ENCODE peak calls at places on chromosomes 13 and 19, in four cellular contexts. R, P, O and T are unnamed samples.

GRCh38 chr19:41699968-41700323 is 8.5 kb upstream of the CEACAM5 start:
- DNase-seq in R (no peak), P (no peak), O (no peak), T (no peak)

GRCh38 chr19:39926170-39926755 is 8.2 kb downstream of the FCGBP start:
- DNase-seq in R (no peak), P (no peak), O (no peak), T (no peak)

GRCh38 chr19:50830266-50831025 is 2.9 kb downstream of the KLK15 start:
- DNase-seq in R (no peak), P (no peak), O (no peak), T (no peak)

GRCh38 chr13:83499286-83499685 is 383.0 kb downstream of the SLITRK1 start:
- DNase-seq in R (no peak), P (no peak), O (no peak), T (no peak)

GRCh38 chr13:66210677-66211076 is 1019.5 kb downstream of the PCDH9 start:
- DNase-seq in R (peak), P (no peak), O (peak), T (no peak)

GRCh38 chr13:33033361-33033812 is 17.2 kb downstream of the KL start:
- DNase-seq in R (no peak), P (no peak), O (no peak), T (peak)

GRCh38 chr19:16702123-16702522 is 17.5 kb upstream of the NWD1 start:
- DNase-seq in R (peak), P (no peak), O (no peak), T (no peak)

GRCh38 chr19:53818756-53819155 is 5.4 kb downstream of the NLRP12 start:
- DNase-seq in R (no peak), P (no peak), O (no peak), T (no peak)

GRCh38 chr13:26051231-26052135 is at the start of gene SHISA2:
- DNase-seq in R (peak), P (peak), O (no peak), T (peak)

GRCh38 chr13:57631607-57632275 is at the start of gene PCDH17:
- DNase-seq in R (peak), P (peak), O (no peak), T (no peak)

GRCh38 chr19:29467824-29468401 is 57.9 kb upstream of the VSTM2B start:
- DNase-seq in R (no peak), P (peak), O (peak), T (peak)

GRCh38 chr13:44293908-44294735 is 79.5 kb upstream of the SERP2 start:
- DNase-seq in R (peak), P (no peak), O (no peak), T (no peak)

GRCh38 chr19:31351212-31352193 is 2.3 kb upstream of the TSHZ3 start:
- DNase-seq in R (peak), P (no peak), O (no peak), T (peak)

GRCh38 chr13:34156841-34157365 is 339.0 kb downstream of the RFC3 start:
- DNase-seq in R (peak), P (no peak), O (peak), T (peak)

GRCh38 chr13:50410921-50411712 is 395.9 kb downstream of the KCNRG start:
- DNase-seq in R (peak), P (no peak), O (peak), T (no peak)

GRCh38 chr13:108226184-108226583 is 8.0 kb downstream of the ABHD13 start:
- DNase-seq in R (no peak), P (no peak), O (no peak), T (no peak)

GRCh38 chr13:113970810-113971470 is 2.9 kb downstream of the C13orf46 start:
- DNase-seq in R (peak), P (no peak), O (no peak), T (no peak)

GRCh38 chr13:91609353-91609752 is 210.9 kb downstream of the GPC5 start:
- DNase-seq in R (peak), P (no peak), O (no peak), T (no peak)

GRCh38 chr13:91813255-91813654 is 414.8 kb downstream of the GPC5 start:
- DNase-seq in R (no peak), P (no peak), O (no peak), T (no peak)

GRCh38 chr13:22014469-22014868 is 343.6 kb downstream of the FGF9 start:
- DNase-seq in R (no peak), P (no peak), O (no peak), T (no peak)

GRCh38 chr19:52600639-52601024 is 30.5 kb downstream of the ZNF701 start:
- DNase-seq in R (no peak), P (no peak), O (no peak), T (peak)

GRCh38 chr19:42471554-42472249 is 29.0 kb upstream of the CXCL17 start:
- DNase-seq in R (no peak), P (no peak), O (no peak), T (no peak)

GRCh38 chr13:76225815-76226489 is 589.8 kb downstream of the LMO7 start:
- DNase-seq in R (peak), P (no peak), O (no peak), T (no peak)

GRCh38 chr13:72970956-72971355 is 87.8 kb upstream of the KLF5 start:
- DNase-seq in R (peak), P (no peak), O (no peak), T (no peak)

GRCh38 chr19:50554212-50554611 is 14.0 kb downstream of the LRRC4B start:
- DNase-seq in R (no peak), P (no peak), O (no peak), T (no peak)

GRCh38 chr19:4971424-4971793 is 2.5 kb downstream of the KDM4B start:
- DNase-seq in R (no peak), P (peak), O (no peak), T (peak)

DNA sequence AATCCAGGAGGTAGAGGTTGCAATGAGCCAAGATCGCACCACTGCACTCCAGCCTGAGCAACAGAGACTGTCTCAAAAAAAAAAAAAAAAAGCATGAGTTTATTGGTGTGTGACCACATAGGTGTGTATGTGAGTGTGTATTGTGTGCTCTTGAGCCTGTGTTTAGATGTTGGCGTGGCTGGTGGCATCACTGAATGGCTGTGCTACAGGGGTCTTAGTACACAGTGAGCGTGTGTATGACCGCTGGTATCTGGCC is 2.5 kb downstream of the SLC1A5 start:
- DNase-seq in R (no peak), P (no peak), O (no peak), T (no peak)
- H3K27ac ChIP-seq in R (peak), P (peak), O (peak), T (peak)

DNA sequence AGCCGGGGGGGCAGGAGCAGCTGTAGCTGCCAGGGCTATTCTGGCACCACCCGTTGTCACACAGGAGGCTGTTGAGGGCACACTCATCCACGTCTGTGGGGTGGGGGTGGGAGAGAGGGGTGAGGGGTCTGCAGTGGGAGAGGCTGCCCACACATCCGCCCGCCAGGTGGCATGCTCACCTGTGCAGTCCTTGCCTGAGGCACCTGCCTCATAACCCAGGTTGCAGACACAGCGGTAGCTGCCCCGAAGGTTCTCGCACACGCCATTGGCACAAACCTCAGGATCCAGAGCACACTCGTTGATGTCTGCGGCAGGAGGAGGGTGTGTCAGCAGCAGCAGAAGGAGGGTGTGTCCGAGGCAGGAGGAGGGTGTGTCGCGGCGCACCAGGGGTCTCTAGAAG is 20.3 kb downstream of the FBN3 start:
- DNase-seq in R (no peak), P (no peak), O (no peak), T (no peak)
- H3K4me2 ChIP-seq in R (no peak), P (no peak), O (no peak), T (no peak)

DNA sequence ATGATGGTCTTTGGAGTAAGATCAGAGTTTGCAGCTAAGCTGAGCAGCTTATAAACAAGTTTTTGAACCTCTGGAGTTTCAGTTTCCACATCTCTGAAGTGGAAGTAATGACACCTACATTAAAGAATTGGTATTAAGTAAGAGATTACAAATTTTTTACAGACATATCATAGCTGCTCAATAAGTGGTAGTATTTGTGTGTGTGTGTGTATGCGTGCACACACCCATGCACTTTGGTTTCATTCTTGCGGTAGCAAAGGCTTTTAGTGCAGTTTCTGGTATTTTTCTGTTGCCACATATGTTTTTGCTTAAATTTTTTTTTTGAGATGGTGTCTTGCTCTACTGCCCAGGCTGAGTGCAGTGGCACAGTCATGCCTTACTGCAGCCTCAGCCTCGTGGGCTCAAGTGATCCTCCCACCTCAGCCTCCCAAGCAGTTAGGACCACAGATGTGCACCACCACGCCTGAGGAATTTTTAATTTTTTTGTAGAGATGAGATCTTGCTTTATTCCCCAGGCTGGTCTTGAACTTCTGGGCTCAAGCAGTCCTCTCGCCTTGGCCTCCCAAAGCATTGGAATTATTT is 4.5 kb downstream of the NAA16 start:
- DNase-seq in R (peak), P (no peak), O (no peak), T (no peak)
- H3K4me3 ChIP-seq in R (no peak), P (no peak), O (no peak), T (peak)

GRCh38 chr19:1276620-1277007 is 1.3 kb downstream of the FAM174C start:
- DNase-seq in R (no peak), P (peak), O (no peak), T (no peak)
- H3K27ac ChIP-seq in R (peak), P (peak), O (peak), T (peak)

GRCh38 chr19:49408816-49409440 is 14.3 kb downstream of the PTH2 start:
- DNase-seq in R (no peak), P (no peak), O (no peak), T (no peak)

GRCh38 chr19:49414256-49414655 is 9.0 kb downstream of the PTH2 start:
- DNase-seq in R (no peak), P (no peak), O (no peak), T (no peak)

GRCh38 chr19:49413348-49413747 is 9.9 kb downstream of the PTH2 start:
- DNase-seq in R (peak), P (no peak), O (no peak), T (no peak)

GRCh38 chr19:49409441-49410029 is 13.7 kb downstream of the PTH2 start:
- DNase-seq in R (no peak), P (no peak), O (no peak), T (peak)

GRCh38 chr19:49411681-49412321 is 11.4 kb downstream of the PTH2 start:
- DNase-seq in R (no peak), P (no peak), O (no peak), T (no peak)
- H3K4me2 ChIP-seq in R (no peak), P (no peak), O (no peak), T (no peak)

GRCh38 chr19:1285737-1286360 is at the start of gene EFNA2:
- DNase-seq in R (no peak), P (no peak), O (no peak), T (no peak)

GRCh38 chr19:1287622-1288527 is 2.2 kb downstream of the EFNA2 start:
- DNase-seq in R (no peak), P (no peak), O (no peak), T (no peak)

GRCh38 chr19:1286451-1286858 is 782 bp downstream of the EFNA2 start:
- DNase-seq in R (no peak), P (no peak), O (no peak), T (no peak)

GRCh38 chr19:1288528-1289394 is 3.1 kb downstream of the EFNA2 start:
- DNase-seq in R (no peak), P (no peak), O (no peak), T (no peak)

DNA sequence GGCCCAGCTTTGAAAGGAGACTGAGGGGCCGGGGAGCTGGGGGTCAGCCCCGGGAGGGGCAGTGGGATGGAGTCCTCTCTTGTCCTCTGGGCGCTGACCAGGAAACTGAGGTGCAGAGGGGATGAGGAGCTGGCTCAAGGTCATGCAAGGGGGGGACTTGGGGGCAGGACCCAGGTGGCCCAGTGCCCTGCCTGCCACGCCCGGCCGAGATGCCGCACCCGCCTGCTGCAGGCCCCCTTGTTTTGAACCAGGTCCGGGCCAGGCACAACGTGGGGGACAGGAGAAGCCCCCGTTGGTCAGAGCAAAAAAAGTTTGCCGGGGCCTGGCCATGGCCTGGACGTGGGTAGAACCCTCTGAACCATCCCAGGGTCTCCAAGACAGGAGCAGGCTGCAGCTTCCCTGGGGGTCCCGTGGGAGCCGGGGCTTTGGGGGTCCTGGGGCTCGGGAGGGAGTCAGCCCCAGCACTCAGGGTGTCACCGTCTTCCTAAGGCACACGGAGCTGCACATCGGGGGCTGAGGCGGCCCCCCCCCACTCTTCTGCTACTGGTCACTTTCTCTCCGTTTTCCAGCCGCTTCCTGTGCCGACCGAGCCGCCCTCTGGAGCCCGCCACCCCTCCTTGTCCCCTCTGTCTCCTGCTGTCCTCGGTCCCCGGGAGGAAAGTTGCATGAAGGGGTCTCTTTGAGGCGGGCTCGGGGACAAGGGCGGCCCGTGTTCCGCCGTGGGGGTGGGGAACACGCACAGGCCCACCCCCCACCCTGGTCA is 1.4 kb downstream of the EFNA2 start:
- DNase-seq in R (no peak), P (no peak), O (no peak), T (no peak)
- H3K4me3 ChIP-seq in R (no peak), P (no peak), O (peak), T (no peak)

GRCh38 chr19:18231775-18232174 is 5.5 kb upstream of the PDE4C start:
- DNase-seq in R (no peak), P (no peak), O (no peak), T (peak)

GRCh38 chr19:18230941-18231734 is 4.9 kb upstream of the PDE4C start:
- DNase-seq in R (no peak), P (no peak), O (no peak), T (no peak)

GRCh38 chr19:18234194-18234593 is 8.0 kb upstream of the PDE4C start:
- DNase-seq in R (no peak), P (no peak), O (no peak), T (no peak)

GRCh38 chr19:18233224-18233825 is 7.1 kb upstream of the PDE4C start:
- DNase-seq in R (peak), P (peak), O (no peak), T (peak)

GRCh38 chr19:18232540-18233223 is 6.4 kb upstream of the PDE4C start:
- DNase-seq in R (no peak), P (no peak), O (no peak), T (no peak)
- H3K27ac ChIP-seq in R (no peak), P (no peak), O (no peak), T (no peak)

DNA sequence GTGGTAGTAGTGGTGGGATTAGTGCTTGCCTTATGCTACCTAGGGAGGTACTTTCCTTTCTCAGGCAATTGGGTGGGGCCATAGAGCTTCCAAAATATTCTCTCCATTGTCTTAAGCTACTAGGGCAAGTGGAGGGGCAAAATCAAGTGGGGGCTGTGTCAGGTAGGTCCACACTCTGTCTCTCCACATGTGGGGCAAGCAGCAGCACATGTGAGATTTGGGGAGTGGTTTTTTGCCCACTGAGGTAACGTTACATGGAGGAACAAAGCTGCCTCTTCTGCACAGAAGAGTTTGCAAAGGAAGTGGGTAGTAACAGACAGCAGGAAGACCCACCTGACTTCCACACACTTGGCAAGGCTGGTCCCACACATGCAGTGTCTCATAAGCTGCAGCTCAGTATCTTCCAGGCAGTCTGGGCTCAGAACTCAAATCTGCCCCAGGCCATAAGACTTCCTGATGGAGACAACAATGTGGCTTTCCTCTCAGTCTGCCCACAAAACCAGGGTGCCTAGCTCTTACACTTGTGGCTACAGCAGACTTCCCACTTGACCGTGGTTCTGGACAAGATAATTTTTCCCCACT is 1581.5 kb upstream of the PCDH20 start:
- DNase-seq in R (no peak), P (no peak), O (no peak), T (peak)
- H3K4me2 ChIP-seq in R (no peak), P (no peak), O (no peak), T (peak)

DNA sequence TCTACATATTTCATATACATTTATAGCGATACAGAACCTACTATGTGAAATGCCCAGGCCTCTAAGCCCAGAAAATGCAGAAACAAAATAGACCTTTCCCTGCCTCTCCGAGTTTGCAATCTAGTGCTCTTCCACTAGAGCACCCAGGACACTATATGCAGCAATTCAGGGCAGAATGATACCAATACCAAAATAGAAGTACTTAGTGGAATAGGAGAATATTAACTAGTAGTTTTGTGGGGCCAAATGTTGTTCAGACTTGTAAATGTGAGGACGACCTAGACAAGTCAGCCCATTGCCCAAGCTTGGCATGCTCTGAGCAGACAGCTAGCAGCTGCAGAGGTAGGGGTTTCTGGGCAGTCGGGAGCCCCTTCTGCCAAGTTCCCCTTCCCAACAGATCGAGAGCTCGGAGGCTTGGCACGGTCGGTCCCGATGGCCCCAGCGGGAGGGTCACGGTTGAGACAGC is 35.8 kb upstream of the FLT1 start:
- DNase-seq in R (peak), P (no peak), O (no peak), T (no peak)
- H3K4me3 ChIP-seq in R (peak), P (no peak), O (peak), T (no peak)